ENCODE peak calls at places on chromosomes 12 and 14, in four cellular contexts. U is stimulated activated CD4-positive, alpha-beta T cell treated with anti-CD3 and anti-CD28 coated beads, Interleukin-2, amount 100 ng/mL, for 48 hours; A is NCI-H1417; Q is stimulated activated CD8-positive, alpha-beta memory T cell treated with anti-CD3 and anti-CD28 coated beads, Interleukin-4, amount 100 ng/mL, for 1 hour. I is an unnamed sample.

GRCh38 chr14:76955575-76956252 is 72.8 kb downstream of the IRF2BPL start:
- DNase-seq in A (peak; percentile 97), Q (no peak), U (peak; percentile 40), I (no peak)

GRCh38 chr12:105279460-105280056 is 43.6 kb upstream of the APPL2 start:
- DNase-seq in Q (peak; percentile 9), A (peak; percentile 73), U (peak; percentile 29), I (peak; percentile 35)

GRCh38 chr14:61281186-61281676 is at the start of gene TMEM30B:
- DNase-seq in U (no peak), A (peak; percentile 91), Q (peak; percentile 2), I (peak; percentile 78)

GRCh38 chr12:105681341-105681740 is 350.9 kb downstream of the C12orf75 start:
- DNase-seq in A (no peak), Q (no peak), U (no peak), I (no peak)

GRCh38 chr14:29757188-29757680 is 170.4 kb downstream of the PRKD1 start:
- DNase-seq in U (no peak), Q (no peak), A (peak; percentile 31), I (no peak)

GRCh38 chr12:50707396-50707795 is 56.5 kb upstream of the ATF1 start:
- DNase-seq in U (no peak), A (no peak), Q (no peak), I (no peak)

GRCh38 chr12:2693204-2693860 is 101.4 kb upstream of the FKBP4 start:
- DNase-seq in A (no peak), U (no peak), Q (no peak), I (no peak)

GRCh38 chr12:11347810-11348209 is 37.6 kb upstream of the PRB4 start:
- DNase-seq in A (peak; percentile 7), U (no peak), Q (no peak), I (no peak)

GRCh38 chr14:77181603-77182437 is at the start of gene TMEM63C:
- DNase-seq in Q (peak; percentile 10), A (peak; percentile 96), U (peak; percentile 54), I (peak; percentile 99)

GRCh38 chr12:25458047-25458552 is 95.0 kb downstream of the LMNTD1 start:
- DNase-seq in U (no peak), Q (no peak), A (peak; percentile 73), I (no peak)

I was measured in iPS DF 6.9.